ENCODE peak calls at places on chromosome 9, in nine cellular contexts. C, O, G, K, B, I, Q, U and P are unnamed samples.

GRCh38 chr9:118957585-118957984 is 411.6 kb downstream of the BRINP1 start:
- DNase-seq in K (no peak), B (peak; percentile 5), O (no peak), I (no peak), U (no peak), G (no peak), Q (no peak), C (no peak), P (no peak)

GRCh38 chr9:35611230-35611797 is 6.3 kb downstream of the TESK1 start:
- DNase-seq in I (peak; percentile 61), U (no peak), G (peak; percentile 72), K (peak; percentile 22), B (peak; percentile 35), O (peak; percentile 68), Q (no peak), C (peak; percentile 34), P (peak; percentile 42)

GRCh38 chr9:20224756-20225155 is 397.5 kb downstream of the MLLT3 start:
- DNase-seq in B (no peak), G (no peak), Q (no peak), C (no peak), U (no peak), K (no peak), O (no peak), I (no peak), P (no peak)

GRCh38 chr9:5571629-5572232 is 57.2 kb upstream of the RIC1 start:
- DNase-seq in U (no peak), C (no peak), G (no peak), I (no peak), B (no peak), Q (no peak), K (no peak), O (no peak), P (no peak)

GRCh38 chr9:107112707-107113243 is 170.3 kb upstream of the RAD23B start:
- DNase-seq in U (no peak), G (no peak), Q (no peak), I (no peak), B (no peak), K (no peak), O (no peak), C (no peak), P (no peak)

GRCh38 chr9:77726814-77727213 is 78.7 kb upstream of the GNA14 start:
- DNase-seq in U (no peak), Q (no peak), K (no peak), I (no peak), C (no peak), B (no peak), G (peak; percentile 63), O (no peak), P (no peak)

GRCh38 chr9:109440117-109440515 is 58.0 kb downstream of the PTPN3 start:
- DNase-seq in U (no peak), O (no peak), B (no peak), I (no peak), G (no peak), K (no peak), C (no peak), Q (no peak), P (no peak)

GRCh38 chr9:137457406-137458193 is 1.5 kb downstream of the NSMF start:
- DNase-seq in K (no peak), I (no peak), Q (no peak), C (no peak), B (no peak), U (no peak), O (no peak), G (no peak), P (no peak)

GRCh38 chr9:78932849-78933627 is 636.1 kb downstream of the PSAT1 start:
- DNase-seq in Q (no peak), C (no peak), B (peak; percentile 92), K (no peak), U (no peak), I (no peak), O (peak; percentile 19), G (peak; percentile 22), P (no peak)

GRCh38 chr9:130570200-130570599 is 9.2 kb upstream of the FUBP3 start:
- DNase-seq in B (peak; percentile 60), U (no peak), O (no peak), I (no peak), K (no peak), Q (no peak), C (no peak), G (peak; percentile 35), P (no peak)

GRCh38 chr9:130225586-130225985 is 40.0 kb upstream of the HMCN2 start:
- DNase-seq in I (no peak), B (no peak), C (no peak), Q (no peak), U (no peak), G (no peak), O (no peak), K (no peak), P (no peak)

GRCh38 chr9:78533500-78533899 is 236.6 kb downstream of the PSAT1 start:
- DNase-seq in I (no peak), O (peak; percentile 19), U (no peak), G (peak; percentile 70), C (no peak), B (no peak), K (no peak), Q (no peak), P (no peak)

GRCh38 chr9:34993502-34994428 is 4.2 kb downstream of the DNAJB5 start:
- DNase-seq in G (peak; percentile 24), B (peak; percentile 60), C (no peak), U (no peak), Q (no peak), K (no peak), I (no peak), O (peak; percentile 57), P (no peak)

GRCh38 chr9:137273616-137274320 is 3.8 kb upstream of the TOR4A start:
- DNase-seq in G (peak; percentile 77), O (no peak), I (no peak), U (no peak), B (no peak), K (no peak), C (no peak), Q (no peak), P (no peak)

GRCh38 chr9:13555516-13555915 is 276.0 kb upstream of the MPDZ start:
- DNase-seq in U (no peak), B (no peak), K (no peak), Q (no peak), C (no peak), I (no peak), O (no peak), G (peak; percentile 57), P (no peak)

GRCh38 chr9:34377402-34377741 is 674 bp upstream of the MYORG start:
- DNase-seq in C (no peak), K (no peak), B (no peak), G (no peak), I (no peak), Q (no peak), U (no peak), O (peak; percentile 47), P (no peak)

GRCh38 chr9:134419684-134420076 is 93.4 kb downstream of the RXRA start:
- DNase-seq in C (no peak), B (no peak), G (peak; percentile 80), I (no peak), U (no peak), Q (peak; percentile 76), O (peak; percentile 60), K (no peak), P (no peak)

GRCh38 chr9:136154943-136155342 is 36.3 kb upstream of the TMEM250 start:
- DNase-seq in G (no peak), O (no peak), U (no peak), B (no peak), I (no peak), C (no peak), Q (no peak), K (no peak), P (no peak)

GRCh38 chr9:133379153-133380086 is 3.3 kb downstream of the STKLD1 start:
- DNase-seq in K (no peak), B (no peak), O (no peak), Q (no peak), U (no peak), C (no peak), G (no peak), I (no peak), P (no peak)

GRCh38 chr9:20303066-20303465 is 319.2 kb downstream of the MLLT3 start:
- DNase-seq in K (no peak), U (no peak), B (no peak), C (no peak), O (no peak), Q (no peak), I (no peak), G (no peak), P (no peak)

GRCh38 chr9:69572611-69573010 is 99.6 kb downstream of the APBA1 start:
- DNase-seq in K (no peak), I (no peak), B (peak; percentile 55), G (no peak), C (no peak), U (no peak), Q (no peak), O (no peak), P (no peak)

GRCh38 chr9:89351584-89351983 is 33.3 kb downstream of the SECISBP2 start:
- DNase-seq in K (no peak), I (no peak), O (no peak), B (no peak), Q (no peak), G (no peak), C (no peak), U (no peak), P (no peak)

GRCh38 chr9:134413890-134414731 is 87.9 kb downstream of the RXRA start:
- DNase-seq in U (no peak), G (peak; percentile 100), K (no peak), Q (no peak), O (peak; percentile 70), C (no peak), I (no peak), B (peak; percentile 86), P (no peak)

GRCh38 chr9:28332648-28333047 is 759.4 kb upstream of the C9orf72 start:
- DNase-seq in O (no peak), G (no peak), K (no peak), C (no peak), B (no peak), Q (no peak), I (no peak), U (no peak), P (no peak)